ENCODE peak calls at places on chromosomes 16 and 17, in ten cellular contexts. E, A, C, D, I, G, W, F, O and B are unnamed samples.

GRCh38 chr16:972316-973002 is 1.7 kb upstream of the LMF1 start:
- DNase-seq in G (no peak), E (no peak), A (no peak), D (no peak), F (no peak), O (no peak), C (no peak), W (no peak), I (no peak), B (no peak)

GRCh38 chr16:28149016-28149888 is 62.5 kb downstream of the XPO6 start:
- DNase-seq in F (no peak), O (no peak), G (no peak), D (no peak), C (no peak), A (no peak), W (no peak), E (no peak), I (peak), B (peak)

GRCh38 chr16:19980866-19981265 is 92.8 kb downstream of the GPR139 start:
- DNase-seq in C (peak), I (no peak), D (no peak), A (peak), W (peak), F (no peak), G (peak), E (no peak), O (no peak), B (peak)

GRCh38 chr17:32020943-32021617 is 13.9 kb downstream of the LRRC37B start:
- DNase-seq in D (no peak), C (no peak), W (no peak), A (no peak), F (no peak), O (no peak), E (no peak), I (no peak), G (no peak), B (no peak)

GRCh38 chr16:56189990-56190902 is 1.0 kb upstream of the GNAO1 start:
- DNase-seq in O (no peak), G (no peak), E (no peak), D (no peak), W (no peak), C (no peak), A (no peak), F (no peak), I (no peak), B (peak)

GRCh38 chr16:78127130-78127529 is 27.7 kb downstream of the WWOX start:
- DNase-seq in A (no peak), O (no peak), C (no peak), F (peak), W (no peak), I (no peak), D (no peak), G (no peak), E (no peak), B (peak)

GRCh38 chr16:67392301-67393059 is 818 bp downstream of the TPPP3 start:
- DNase-seq in W (no peak), D (no peak), F (no peak), G (no peak), O (no peak), E (no peak), I (no peak), A (no peak), C (no peak), B (no peak)

GRCh38 chr16:8647721-8648318 is 26.3 kb downstream of the METTL22 start:
- DNase-seq in W (no peak), F (no peak), C (no peak), I (no peak), E (no peak), D (no peak), G (no peak), O (no peak), A (no peak), B (no peak)

GRCh38 chr17:7650509-7651096 is at the start of gene ATP1B2:
- DNase-seq in E (no peak), O (peak), W (peak), A (no peak), I (no peak), D (peak), G (peak), F (no peak), C (peak), B (peak)

GRCh38 chr16:90057738-90058173 is 19.4 kb downstream of the PRDM7 start:
- DNase-seq in E (peak), G (no peak), F (no peak), A (peak), D (no peak), I (no peak), O (no peak), W (peak), C (no peak), B (peak)

GRCh38 chr17:50027639-50028206 is 28.2 kb upstream of the ITGA3 start:
- DNase-seq in I (no peak), C (peak), O (no peak), W (peak), G (no peak), A (peak), F (peak), E (peak), D (no peak), B (peak)

GRCh38 chr16:24999088-24999670 is 16.0 kb downstream of the ARHGAP17 start:
- DNase-seq in O (no peak), D (no peak), A (no peak), I (no peak), G (no peak), C (no peak), W (no peak), E (no peak), F (no peak), B (no peak)

GRCh38 chr17:73720187-73720834 is 76.1 kb upstream of the SDK2 start:
- DNase-seq in E (no peak), F (no peak), G (no peak), C (no peak), D (no peak), O (no peak), W (no peak), I (no peak), A (no peak), B (no peak)

GRCh38 chr17:67575325-67575724 is 142.4 kb upstream of the NOL11 start:
- DNase-seq in A (no peak), F (no peak), I (no peak), G (no peak), C (peak), O (no peak), W (no peak), D (peak), E (no peak), B (no peak)

GRCh38 chr17:77529328-77529650 is 388.5 kb downstream of the SEC14L1 start:
- DNase-seq in I (no peak), O (no peak), A (no peak), G (no peak), C (no peak), E (no peak), D (no peak), F (no peak), W (no peak), B (no peak)

GRCh38 chr17:60390881-60391418 is 983 bp downstream of the USP32 start:
- DNase-seq in F (no peak), C (peak), E (no peak), W (peak), A (no peak), O (no peak), G (peak), I (no peak), D (peak), B (peak)

GRCh38 chr16:15572329-15573001 is 70.5 kb downstream of the MARF1 start:
- DNase-seq in W (no peak), G (no peak), A (no peak), F (peak), O (no peak), E (no peak), C (peak), D (no peak), I (no peak), B (peak)

GRCh38 chr17:77666881-77667395 is 291.6 kb upstream of the TNRC6C start:
- DNase-seq in F (no peak), O (peak), C (peak), A (no peak), I (peak), G (no peak), W (no peak), D (no peak), E (no peak), B (no peak)

GRCh38 chr17:67378444-67379250 is 1.6 kb downstream of the PITPNC1 start:
- DNase-seq in C (peak), D (peak), O (peak), I (peak), W (peak), F (no peak), A (peak), G (peak), E (peak), B (peak)

GRCh38 chr16:76123966-76124365 is 153.2 kb upstream of the CNTNAP4 start:
- DNase-seq in F (no peak), E (no peak), C (no peak), W (no peak), D (no peak), G (no peak), A (no peak), I (no peak), O (no peak), B (no peak)

GRCh38 chr16:56708821-56709685 is 20.9 kb upstream of the NUP93 start:
- DNase-seq in W (no peak), C (no peak), A (no peak), I (no peak), G (no peak), F (no peak), O (no peak), D (no peak), E (no peak), B (no peak)

GRCh38 chr17:58677204-58677880 is 14.5 kb downstream of the TEX14 start:
- DNase-seq in C (no peak), A (no peak), W (no peak), E (no peak), G (no peak), D (no peak), O (no peak), F (no peak), I (no peak), B (peak)

GRCh38 chr17:7839890-7840260 is 5.9 kb downstream of the KDM6B start:
- DNase-seq in I (no peak), C (peak), F (no peak), A (no peak), W (peak), G (no peak), E (no peak), O (no peak), D (no peak), B (peak)

GRCh38 chr17:50514388-50514787 is 6.1 kb downstream of the MYCBPAP start:
- DNase-seq in G (no peak), D (no peak), A (no peak), I (no peak), E (no peak), O (no peak), W (no peak), F (no peak), C (no peak), B (no peak)